ENCODE peak calls at places on chromosome X, in ten cellular contexts. N is WTC11; K is head of caudate nucleus; X is GM20000; H is stimulated activated naive CD8-positive, alpha-beta T cell treated with anti-CD3 and anti-CD28 coated beads, Interleukin-15, Interleukin-2, amounts not matched to agents 100 U/mL and 50 U/mL, for 24 hours; O is stimulated activated CD8-positive, alpha-beta memory T cell treated with anti-CD3 and anti-CD28 coated beads, Interleukin-7, amount 100 ng/mL, for 24 hours; B is psoas muscle; W is hippocampal formation; F is SK-N-DZ; R is left ventricle myocardium inferior. S is an unnamed sample.

GRCh38 chrX:109600114-109600710 is 24.8 kb downstream of the KCNE5 start:
- DNase-seq in N (peak), K (peak), X (no peak), H (no peak), O (no peak), B (no peak), W (no peak), F (peak), R (peak), S (no peak)

GRCh38 chrX:111200327-111200726 is 70.0 kb downstream of the CAPN6 start:
- DNase-seq in N (no peak), K (no peak), X (no peak), H (no peak), O (no peak), B (no peak), W (no peak), F (no peak), R (no peak), S (no peak)

GRCh38 chrX:17375361-17375630 is 296 bp downstream of the NHS start:
- DNase-seq in N (no peak), K (no peak), X (no peak), H (no peak), O (no peak), B (no peak), W (no peak), F (no peak), R (no peak), S (no peak)

GRCh38 chrX:19888419-19888879 is 1.0 kb upstream of the SH3KBP1 start:
- DNase-seq in N (no peak), K (peak), X (peak), H (peak), O (no peak), B (no peak), W (peak), F (peak), R (no peak), S (peak)

GRCh38 chrX:130994671-130995070 is 63.5 kb upstream of the ARHGAP36 start:
- DNase-seq in N (peak), K (peak), X (peak), H (peak), O (no peak), B (no peak), W (no peak), F (peak), R (no peak), S (no peak)

GRCh38 chrX:136250191-136251041 is 784 bp downstream of the MAP7D3 start:
- DNase-seq in N (no peak), K (no peak), X (peak), H (peak), O (no peak), B (peak), W (no peak), F (no peak), R (no peak), S (peak)

GRCh38 chrX:44953734-44954502 is 80.9 kb downstream of the KDM6A start:
- DNase-seq in N (no peak), K (no peak), X (no peak), H (no peak), O (no peak), B (no peak), W (no peak), F (no peak), R (no peak), S (no peak)

GRCh38 chrX:104113237-104113965 is 1.1 kb downstream of the ZCCHC18 start:
- DNase-seq in N (peak), K (peak), X (peak), H (peak), O (no peak), B (peak), W (no peak), F (peak), R (no peak), S (peak)

GRCh38 chrX:3518870-3519269 is 172.4 kb upstream of the MXRA5 start:
- DNase-seq in N (no peak), K (no peak), X (no peak), H (no peak), O (no peak), B (peak), W (no peak), F (no peak), R (peak), S (no peak)